ENCODE peak calls at places on chromosomes 7 and 10, in five cellular contexts. One of them, this sample, is unnamed.

GRCh38 chr7:44145969-44146897 is 5.1 kb upstream of the MYL7 start:
- ATAC-seq in GM12878: peak; percentile 42
- ATAC-seq in mucosa of descending colon: peak; percentile 98
- ATAC-seq in right lobe of liver: peak; percentile 84
- ATAC-seq in PC-3: no peak
- ATAC-seq in this sample: peak; percentile 86

GRCh38 chr10:6162589-6163356 is 40.0 kb upstream of the PFKFB3 start:
- ATAC-seq in GM12878: no peak
- ATAC-seq in mucosa of descending colon: no peak
- ATAC-seq in right lobe of liver: no peak
- ATAC-seq in PC-3: no peak
- ATAC-seq in this sample: no peak

GRCh38 chr7:20381406-20382034 is 50.8 kb downstream of the ITGB8 start:
- ATAC-seq in GM12878: no peak
- ATAC-seq in mucosa of descending colon: no peak
- ATAC-seq in right lobe of liver: no peak
- ATAC-seq in PC-3: no peak
- ATAC-seq in this sample: no peak

GRCh38 chr7:31761646-31762045 is 74.6 kb downstream of the PPP1R17 start:
- ATAC-seq in GM12878: no peak
- ATAC-seq in mucosa of descending colon: no peak
- ATAC-seq in right lobe of liver: no peak
- ATAC-seq in PC-3: no peak
- ATAC-seq in this sample: no peak

GRCh38 chr7:151395036-151395367 is 14.8 kb downstream of the WDR86 start:
- ATAC-seq in GM12878: no peak
- ATAC-seq in mucosa of descending colon: no peak
- ATAC-seq in right lobe of liver: no peak
- ATAC-seq in PC-3: no peak
- ATAC-seq in this sample: no peak

GRCh38 chr10:86221442-86222335 is 144.9 kb downstream of the GRID1 start:
- ATAC-seq in GM12878: no peak
- ATAC-seq in mucosa of descending colon: no peak
- ATAC-seq in right lobe of liver: no peak
- ATAC-seq in PC-3: no peak
- ATAC-seq in this sample: no peak

GRCh38 chr7:23471090-23471859 is 984 bp upstream of the IGF2BP3 start:
- ATAC-seq in GM12878: peak; percentile 54
- ATAC-seq in mucosa of descending colon: peak; percentile 37
- ATAC-seq in right lobe of liver: no peak
- ATAC-seq in PC-3: peak; percentile 60
- ATAC-seq in this sample: no peak

GRCh38 chr7:92793656-92794205 is 42.6 kb downstream of the CDK6 start:
- ATAC-seq in GM12878: peak; percentile 48
- ATAC-seq in mucosa of descending colon: no peak
- ATAC-seq in right lobe of liver: peak; percentile 34
- ATAC-seq in PC-3: no peak
- ATAC-seq in this sample: no peak

GRCh38 chr10:88147000-88147798 is 283.8 kb downstream of the PTEN start:
- ATAC-seq in GM12878: no peak
- ATAC-seq in mucosa of descending colon: no peak
- ATAC-seq in right lobe of liver: no peak
- ATAC-seq in PC-3: no peak
- ATAC-seq in this sample: no peak

GRCh38 chr7:129090307-129090907 is 35.5 kb upstream of the TNPO3 start:
- ATAC-seq in GM12878: no peak
- ATAC-seq in mucosa of descending colon: no peak
- ATAC-seq in right lobe of liver: no peak
- ATAC-seq in PC-3: peak; percentile 18
- ATAC-seq in this sample: no peak

GRCh38 chr7:47792521-47793121 is 155.6 kb downstream of the PKD1L1 start:
- ATAC-seq in GM12878: no peak
- ATAC-seq in mucosa of descending colon: no peak
- ATAC-seq in right lobe of liver: peak; percentile 89
- ATAC-seq in PC-3: peak; percentile 92
- ATAC-seq in this sample: no peak

GRCh38 chr10:35369049-35369760 is 32.9 kb downstream of the CCNY start:
- ATAC-seq in GM12878: no peak
- ATAC-seq in mucosa of descending colon: peak; percentile 16
- ATAC-seq in right lobe of liver: peak; percentile 79
- ATAC-seq in PC-3: no peak
- ATAC-seq in this sample: peak; percentile 35

GRCh38 chr7:148558914-148559313 is 31.7 kb upstream of the C7orf33 start:
- ATAC-seq in GM12878: no peak
- ATAC-seq in mucosa of descending colon: no peak
- ATAC-seq in right lobe of liver: no peak
- ATAC-seq in PC-3: no peak
- ATAC-seq in this sample: no peak
- TF ChIP-seq CTCF in GM12878: no peak
- TF ChIP-seq CTCF in mucosa of descending colon: no peak
- TF ChIP-seq CTCF in right lobe of liver: no peak
- TF ChIP-seq CTCF in PC-3: no peak
- TF ChIP-seq CTCF in this sample: no peak

GRCh38 chr10:124534231-124534798 is 72.7 kb downstream of the LHPP start:
- ATAC-seq in GM12878: peak; percentile 38
- ATAC-seq in mucosa of descending colon: peak; percentile 9
- ATAC-seq in right lobe of liver: peak; percentile 37
- ATAC-seq in PC-3: no peak
- ATAC-seq in this sample: peak; percentile 31
- H3K4me1 ChIP-seq in GM12878: peaks cover 3% of the 10 kb centered on the region
- H3K4me1 ChIP-seq in mucosa of descending colon: peaks cover 5% of the 10 kb centered on the region
- H3K4me1 ChIP-seq in right lobe of liver: no peaks in the 10 kb centered on the region
- H3K4me1 ChIP-seq in PC-3: no peaks in the 10 kb centered on the region
- H3K4me1 ChIP-seq in this sample: no peaks in the 10 kb centered on the region

DNA sequence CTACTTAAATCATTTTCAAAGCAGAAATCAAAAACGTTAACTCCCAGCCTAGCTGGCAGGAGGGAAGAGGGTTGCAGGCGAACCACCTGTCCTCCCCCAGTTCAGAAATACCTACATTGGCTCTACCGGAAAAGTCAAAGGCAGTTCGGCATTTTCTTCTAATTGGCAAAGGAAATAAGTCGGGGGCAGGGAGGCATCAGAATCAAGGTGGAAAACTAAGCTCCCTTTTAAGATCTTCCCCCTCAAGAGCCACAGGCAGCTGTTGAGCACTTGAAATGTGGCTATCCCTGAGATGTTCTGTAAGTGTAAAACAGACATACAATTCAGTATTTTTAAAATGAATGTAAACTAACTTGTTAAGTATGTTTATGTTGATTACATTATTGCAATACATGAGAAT is 957 bp upstream of the ELMO1 start:
- ATAC-seq in GM12878: no peak
- ATAC-seq in mucosa of descending colon: no peak
- ATAC-seq in right lobe of liver: no peak
- ATAC-seq in PC-3: no peak
- ATAC-seq in this sample: no peak
- H3K4me3 ChIP-seq in GM12878: peak overlapping the region; percentile 19
- H3K4me3 ChIP-seq in mucosa of descending colon: no peak overlapping the region
- H3K4me3 ChIP-seq in right lobe of liver: peak overlapping the region; percentile 89
- H3K4me3 ChIP-seq in PC-3: no peak overlapping the region
- H3K4me3 ChIP-seq in this sample: no peak overlapping the region

GRCh38 chr7:1121886-1122831 is 34.2 kb downstream of the GPER1 start:
- ATAC-seq in GM12878: no peak
- ATAC-seq in mucosa of descending colon: no peak
- ATAC-seq in right lobe of liver: no peak
- ATAC-seq in PC-3: no peak
- ATAC-seq in this sample: no peak

GRCh38 chr7:1122832-1123501 is 35.1 kb downstream of the GPER1 start:
- ATAC-seq in GM12878: peak; percentile 34
- ATAC-seq in mucosa of descending colon: no peak
- ATAC-seq in right lobe of liver: no peak
- ATAC-seq in PC-3: no peak
- ATAC-seq in this sample: no peak

GRCh38 chr7:1124164-1124563 is 35.8 kb downstream of the ZFAND2A start:
- ATAC-seq in GM12878: no peak
- ATAC-seq in mucosa of descending colon: no peak
- ATAC-seq in right lobe of liver: no peak
- ATAC-seq in PC-3: no peak
- ATAC-seq in this sample: peak; percentile 25

GRCh38 chr7:1124816-1125602 is 35.0 kb downstream of the ZFAND2A start:
- ATAC-seq in GM12878: no peak
- ATAC-seq in mucosa of descending colon: peak; percentile 42
- ATAC-seq in right lobe of liver: peak; percentile 86
- ATAC-seq in PC-3: no peak
- ATAC-seq in this sample: no peak

DNA sequence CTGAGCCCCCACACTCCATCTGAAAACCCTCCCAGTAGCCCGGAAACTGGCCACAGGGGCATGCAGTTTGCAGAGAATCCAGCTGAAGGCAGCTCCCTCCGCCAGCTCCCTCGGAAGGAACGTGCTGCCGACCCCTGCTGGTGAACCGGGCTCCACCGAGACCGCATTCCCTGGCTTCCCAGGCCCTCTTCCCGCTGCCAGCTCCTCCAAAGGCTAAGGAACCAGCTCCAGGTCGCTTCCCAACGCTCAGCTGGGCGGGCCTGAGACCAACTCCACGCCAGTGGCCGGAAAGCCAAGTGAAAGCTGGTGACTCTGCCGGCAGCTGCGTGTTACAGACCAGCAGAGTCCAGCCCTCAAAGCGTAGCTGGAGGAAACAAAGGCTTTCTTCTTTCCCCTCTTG is 35.8 kb downstream of the GPER1 start:
- ATAC-seq in GM12878: no peak
- ATAC-seq in mucosa of descending colon: peak; percentile 67
- ATAC-seq in right lobe of liver: peak; percentile 90
- ATAC-seq in PC-3: no peak
- ATAC-seq in this sample: peak; percentile 99
- TF ChIP-seq CTCF in GM12878: no peak
- TF ChIP-seq CTCF in mucosa of descending colon: peak; percentile 19
- TF ChIP-seq CTCF in right lobe of liver: peak; percentile 71
- TF ChIP-seq CTCF in PC-3: no peak
- TF ChIP-seq CTCF in this sample: peak; percentile 83

GRCh38 chr10:114645729-114646128 is 12.3 kb downstream of the ABLIM1 start:
- ATAC-seq in GM12878: no peak
- ATAC-seq in mucosa of descending colon: peak; percentile 70
- ATAC-seq in right lobe of liver: no peak
- ATAC-seq in PC-3: peak; percentile 73
- ATAC-seq in this sample: no peak

GRCh38 chr10:114638874-114639625 is 19.0 kb downstream of the ABLIM1 start:
- ATAC-seq in GM12878: peak; percentile 93
- ATAC-seq in mucosa of descending colon: no peak
- ATAC-seq in right lobe of liver: no peak
- ATAC-seq in PC-3: no peak
- ATAC-seq in this sample: no peak

GRCh38 chr10:114642729-114643128 is 15.3 kb downstream of the ABLIM1 start:
- ATAC-seq in GM12878: no peak
- ATAC-seq in mucosa of descending colon: no peak
- ATAC-seq in right lobe of liver: no peak
- ATAC-seq in PC-3: no peak
- ATAC-seq in this sample: no peak

GRCh38 chr10:114646426-114646825 is 11.6 kb downstream of the ABLIM1 start:
- ATAC-seq in GM12878: no peak
- ATAC-seq in mucosa of descending colon: no peak
- ATAC-seq in right lobe of liver: no peak
- ATAC-seq in PC-3: no peak
- ATAC-seq in this sample: no peak

GRCh38 chr10:114643158-114643557 is 14.9 kb downstream of the ABLIM1 start:
- ATAC-seq in GM12878: no peak
- ATAC-seq in mucosa of descending colon: no peak
- ATAC-seq in right lobe of liver: no peak
- ATAC-seq in PC-3: no peak
- ATAC-seq in this sample: no peak
- H3K4me1 ChIP-seq in GM12878: no peaks in the 10 kb centered on the region
- H3K4me1 ChIP-seq in mucosa of descending colon: peaks cover 14% of the 10 kb centered on the region
- H3K4me1 ChIP-seq in right lobe of liver: peaks cover 8% of the 10 kb centered on the region
- H3K4me1 ChIP-seq in PC-3: peaks cover 15% of the 10 kb centered on the region
- H3K4me1 ChIP-seq in this sample: no peaks in the 10 kb centered on the region

GRCh38 chr10:117240730-117241529 is at the start of gene SLC18A2:
- ATAC-seq in GM12878: no peak
- ATAC-seq in mucosa of descending colon: peak; percentile 14
- ATAC-seq in right lobe of liver: no peak
- ATAC-seq in PC-3: no peak
- ATAC-seq in this sample: no peak

GRCh38 chr10:117242463-117242832 is 1.5 kb downstream of the SLC18A2 start:
- ATAC-seq in GM12878: no peak
- ATAC-seq in mucosa of descending colon: no peak
- ATAC-seq in right lobe of liver: no peak
- ATAC-seq in PC-3: no peak
- ATAC-seq in this sample: no peak

GRCh38 chr10:117241541-117242462 is 888 bp downstream of the SLC18A2 start:
- ATAC-seq in GM12878: no peak
- ATAC-seq in mucosa of descending colon: peak; percentile 23
- ATAC-seq in right lobe of liver: peak; percentile 57
- ATAC-seq in PC-3: peak; percentile 80
- ATAC-seq in this sample: no peak

GRCh38 chr10:117239031-117239430 is 1.9 kb upstream of the SLC18A2 start:
- ATAC-seq in GM12878: no peak
- ATAC-seq in mucosa of descending colon: no peak
- ATAC-seq in right lobe of liver: no peak
- ATAC-seq in PC-3: no peak
- ATAC-seq in this sample: no peak

GRCh38 chr10:117240105-117240729 is 697 bp upstream of the SLC18A2 start:
- ATAC-seq in GM12878: no peak
- ATAC-seq in mucosa of descending colon: no peak
- ATAC-seq in right lobe of liver: no peak
- ATAC-seq in PC-3: no peak
- ATAC-seq in this sample: no peak
- H3K4me3 ChIP-seq in GM12878: no peak overlapping the region
- H3K4me3 ChIP-seq in mucosa of descending colon: no peak overlapping the region
- H3K4me3 ChIP-seq in right lobe of liver: no peak overlapping the region
- H3K4me3 ChIP-seq in PC-3: no peak overlapping the region
- H3K4me3 ChIP-seq in this sample: no peak overlapping the region